ENCODE peak calls at places on chromosomes 7 and 10, in seven cellular contexts. One of them, this sample, is unnamed.

GRCh38 chr10:77236700-77237099 is 400.9 kb downstream of the KCNMA1 start:
- DNase-seq in GM12878: no peak
- DNase-seq in HepG2: no peak
- DNase-seq in K562: no peak
- DNase-seq in H1: no peak
- DNase-seq in SK-N-SH: no peak
- DNase-seq in HCT116: no peak
- DNase-seq in this sample: no peak

GRCh38 chr7:116200963-116201362 is 9.4 kb upstream of the TES start:
- DNase-seq in HCT116: no peak
- DNase-seq in SK-N-SH: no peak
- DNase-seq in K562: no peak
- DNase-seq in GM12878: no peak
- DNase-seq in HepG2: no peak
- DNase-seq in H1: no peak
- DNase-seq in this sample: no peak

GRCh38 chr10:59668081-59668480 is 41.6 kb downstream of the SLC16A9 start:
- DNase-seq in H1: no peak
- DNase-seq in SK-N-SH: no peak
- DNase-seq in HCT116: no peak
- DNase-seq in GM12878: no peak
- DNase-seq in HepG2: no peak
- DNase-seq in K562: no peak
- DNase-seq in this sample: no peak

GRCh38 chr10:34655286-34656170 is 159.6 kb downstream of the PARD3 start:
- DNase-seq in H1: peak
- DNase-seq in HCT116: peak
- DNase-seq in GM12878: no peak
- DNase-seq in HepG2: peak
- DNase-seq in K562: peak
- DNase-seq in SK-N-SH: peak
- DNase-seq in this sample: peak

GRCh38 chr7:157977306-157977705 is 610.3 kb downstream of the PTPRN2 start:
- DNase-seq in H1: no peak
- DNase-seq in K562: no peak
- DNase-seq in SK-N-SH: no peak
- DNase-seq in HepG2: no peak
- DNase-seq in GM12878: no peak
- DNase-seq in HCT116: no peak
- DNase-seq in this sample: no peak

GRCh38 chr10:128437786-128438350 is 311.6 kb upstream of the MKI67 start:
- DNase-seq in SK-N-SH: no peak
- DNase-seq in H1: no peak
- DNase-seq in GM12878: no peak
- DNase-seq in K562: no peak
- DNase-seq in HCT116: no peak
- DNase-seq in HepG2: no peak
- DNase-seq in this sample: no peak

GRCh38 chr7:86961686-86962085 is 97.8 kb downstream of the ELAPOR2 start:
- DNase-seq in K562: no peak
- DNase-seq in GM12878: no peak
- DNase-seq in SK-N-SH: no peak
- DNase-seq in HCT116: no peak
- DNase-seq in HepG2: no peak
- DNase-seq in H1: no peak
- DNase-seq in this sample: no peak

GRCh38 chr7:1512781-1513656 is 8.8 kb upstream of the INTS1 start:
- DNase-seq in SK-N-SH: no peak
- DNase-seq in HCT116: peak
- DNase-seq in HepG2: no peak
- DNase-seq in GM12878: no peak
- DNase-seq in H1: no peak
- DNase-seq in K562: no peak
- DNase-seq in this sample: peak

GRCh38 chr10:88386878-88387773 is 196.0 kb downstream of the RNLS start:
- DNase-seq in HCT116: peak
- DNase-seq in GM12878: peak
- DNase-seq in H1: no peak
- DNase-seq in SK-N-SH: peak
- DNase-seq in HepG2: peak
- DNase-seq in K562: no peak
- DNase-seq in this sample: peak

GRCh38 chr7:23044581-23044980 is 30.7 kb upstream of the HYCC1 start:
- DNase-seq in GM12878: no peak
- DNase-seq in HepG2: no peak
- DNase-seq in H1: no peak
- DNase-seq in SK-N-SH: no peak
- DNase-seq in K562: no peak
- DNase-seq in HCT116: no peak
- DNase-seq in this sample: peak

GRCh38 chr7:28311670-28312069 is 100.6 kb upstream of the CREB5 start:
- DNase-seq in H1: no peak
- DNase-seq in K562: no peak
- DNase-seq in SK-N-SH: no peak
- DNase-seq in HCT116: no peak
- DNase-seq in HepG2: no peak
- DNase-seq in GM12878: no peak
- DNase-seq in this sample: no peak

GRCh38 chr10:6218692-6219493 is 16.2 kb downstream of the PFKFB3 start:
- DNase-seq in SK-N-SH: no peak
- DNase-seq in HepG2: no peak
- DNase-seq in GM12878: no peak
- DNase-seq in HCT116: no peak
- DNase-seq in K562: no peak
- DNase-seq in H1: no peak
- DNase-seq in this sample: no peak

GRCh38 chr10:86684305-86684704 is 16.0 kb downstream of the LDB3 start:
- DNase-seq in SK-N-SH: peak
- DNase-seq in GM12878: no peak
- DNase-seq in K562: peak
- DNase-seq in HepG2: no peak
- DNase-seq in H1: no peak
- DNase-seq in HCT116: no peak
- DNase-seq in this sample: peak

GRCh38 chr7:66505531-66506451 is 122.9 kb upstream of the KCTD7 start:
- DNase-seq in SK-N-SH: no peak
- DNase-seq in HepG2: no peak
- DNase-seq in K562: peak
- DNase-seq in HCT116: no peak
- DNase-seq in H1: no peak
- DNase-seq in GM12878: no peak
- DNase-seq in this sample: no peak

GRCh38 chr7:44264221-44264956 is 61.0 kb downstream of the CAMK2B start:
- DNase-seq in HCT116: no peak
- DNase-seq in GM12878: no peak
- DNase-seq in SK-N-SH: peak
- DNase-seq in K562: no peak
- DNase-seq in HepG2: no peak
- DNase-seq in H1: no peak
- DNase-seq in this sample: no peak

GRCh38 chr7:89458076-89458475 is 662.5 kb upstream of the TEX47 start:
- DNase-seq in H1: no peak
- DNase-seq in HCT116: no peak
- DNase-seq in HepG2: no peak
- DNase-seq in GM12878: no peak
- DNase-seq in K562: no peak
- DNase-seq in SK-N-SH: no peak
- DNase-seq in this sample: no peak

GRCh38 chr7:90172121-90172520 is 17.9 kb downstream of the STEAP1 start:
- DNase-seq in GM12878: no peak
- DNase-seq in HCT116: no peak
- DNase-seq in K562: no peak
- DNase-seq in HepG2: no peak
- DNase-seq in SK-N-SH: no peak
- DNase-seq in H1: no peak
- DNase-seq in this sample: no peak

GRCh38 chr7:50556247-50556976 is 8.8 kb downstream of the DDC start:
- DNase-seq in GM12878: no peak
- DNase-seq in SK-N-SH: no peak
- DNase-seq in H1: no peak
- DNase-seq in HCT116: no peak
- DNase-seq in HepG2: peak
- DNase-seq in K562: no peak
- DNase-seq in this sample: peak

GRCh38 chr10:26650406-26650805 is 47.1 kb upstream of the PDSS1 start:
- DNase-seq in SK-N-SH: no peak
- DNase-seq in HCT116: no peak
- DNase-seq in H1: no peak
- DNase-seq in HepG2: no peak
- DNase-seq in GM12878: no peak
- DNase-seq in K562: no peak
- DNase-seq in this sample: no peak

GRCh38 chr10:80462986-80463741 is 9.1 kb downstream of the TSPAN14 start:
- DNase-seq in GM12878: no peak
- DNase-seq in SK-N-SH: peak
- DNase-seq in HCT116: no peak
- DNase-seq in HepG2: no peak
- DNase-seq in K562: no peak
- DNase-seq in H1: no peak
- DNase-seq in this sample: no peak

GRCh38 chr7:147199868-147200267 is 1083.3 kb downstream of the CNTNAP2 start:
- DNase-seq in SK-N-SH: no peak
- DNase-seq in H1: no peak
- DNase-seq in GM12878: no peak
- DNase-seq in HCT116: no peak
- DNase-seq in HepG2: no peak
- DNase-seq in K562: no peak
- DNase-seq in this sample: peak

GRCh38 chr10:103685880-103686669 is 169.3 kb downstream of the SH3PXD2A start:
- DNase-seq in K562: peak
- DNase-seq in HepG2: peak
- DNase-seq in GM12878: no peak
- DNase-seq in SK-N-SH: peak
- DNase-seq in H1: peak
- DNase-seq in HCT116: peak
- DNase-seq in this sample: peak

GRCh38 chr10:5748394-5748803 is 63.8 kb downstream of the TASOR2 start:
- DNase-seq in HepG2: peak
- DNase-seq in SK-N-SH: no peak
- DNase-seq in HCT116: no peak
- DNase-seq in GM12878: no peak
- DNase-seq in K562: no peak
- DNase-seq in H1: no peak
- DNase-seq in this sample: no peak

GRCh38 chr10:31745612-31746376 is 182.8 kb downstream of the ARHGAP12 start:
- DNase-seq in GM12878: no peak
- DNase-seq in SK-N-SH: no peak
- DNase-seq in HCT116: peak
- DNase-seq in H1: no peak
- DNase-seq in HepG2: peak
- DNase-seq in K562: no peak
- DNase-seq in this sample: no peak

GRCh38 chr7:101133621-101134398 is 6.9 kb downstream of the SERPINE1 start:
- DNase-seq in SK-N-SH: no peak
- DNase-seq in HCT116: no peak
- DNase-seq in HepG2: no peak
- DNase-seq in H1: no peak
- DNase-seq in K562: peak
- DNase-seq in GM12878: no peak
- DNase-seq in this sample: no peak

GRCh38 chr7:46791180-46791579 is 790.7 kb downstream of the TNS3 start:
- DNase-seq in HCT116: no peak
- DNase-seq in K562: no peak
- DNase-seq in SK-N-SH: no peak
- DNase-seq in H1: no peak
- DNase-seq in GM12878: no peak
- DNase-seq in HepG2: no peak
- DNase-seq in this sample: no peak

GRCh38 chr7:126057979-126058378 is 1128.4 kb upstream of the POT1 start:
- DNase-seq in K562: no peak
- DNase-seq in HepG2: no peak
- DNase-seq in GM12878: no peak
- DNase-seq in H1: no peak
- DNase-seq in SK-N-SH: no peak
- DNase-seq in HCT116: no peak
- DNase-seq in this sample: no peak

DNA sequence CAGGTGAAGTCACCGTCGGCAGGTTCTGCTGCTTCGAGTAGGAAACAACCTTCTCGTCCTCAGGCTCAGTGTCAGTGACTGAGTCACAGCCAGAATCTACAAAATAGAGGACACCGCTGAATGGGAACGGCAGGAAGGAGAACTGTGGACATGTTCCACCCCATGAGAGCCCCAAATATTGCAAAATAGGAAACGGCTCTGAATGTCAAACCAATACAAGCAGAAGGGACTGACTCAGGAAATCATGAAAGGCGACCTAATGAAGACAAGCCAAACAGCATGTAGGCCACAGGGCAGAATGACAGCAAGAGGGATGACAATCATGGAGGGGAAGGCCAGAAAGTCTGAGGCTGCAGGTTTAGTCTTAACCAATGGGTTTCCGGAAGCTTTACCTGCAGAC is 63.5 kb downstream of the PIK3AP1 start:
- DNase-seq in H1: no peak
- DNase-seq in SK-N-SH: no peak
- DNase-seq in HCT116: no peak
- DNase-seq in K562: no peak
- DNase-seq in GM12878: no peak
- DNase-seq in HepG2: no peak
- DNase-seq in this sample: no peak
- TF ChIP-seq JUND in H1: no peak
- TF ChIP-seq JUND in SK-N-SH: no peak
- TF ChIP-seq JUND in HCT116: no peak
- TF ChIP-seq JUND in K562: no peak
- TF ChIP-seq JUND in GM12878: no peak
- TF ChIP-seq JUND in HepG2: no peak
- TF ChIP-seq JUND in this sample: no peak

GRCh38 chr10:2120781-2121180 is 383.5 kb upstream of the ADARB2 start:
- DNase-seq in GM12878: no peak
- DNase-seq in SK-N-SH: no peak
- DNase-seq in HepG2: no peak
- DNase-seq in H1: no peak
- DNase-seq in HCT116: no peak
- DNase-seq in K562: no peak
- DNase-seq in this sample: no peak
- TF ChIP-seq JUND in GM12878: no peak
- TF ChIP-seq JUND in SK-N-SH: no peak
- TF ChIP-seq JUND in HepG2: no peak
- TF ChIP-seq JUND in H1: no peak
- TF ChIP-seq JUND in HCT116: no peak
- TF ChIP-seq JUND in K562: no peak
- TF ChIP-seq JUND in this sample: no peak

GRCh38 chr7:121159553-121159952 is 169.2 kb upstream of the WNT16 start:
- DNase-seq in K562: no peak
- DNase-seq in H1: no peak
- DNase-seq in HCT116: no peak
- DNase-seq in SK-N-SH: no peak
- DNase-seq in GM12878: no peak
- DNase-seq in HepG2: no peak
- DNase-seq in this sample: no peak
- TF ChIP-seq JUND in K562: no peak
- TF ChIP-seq JUND in H1: no peak
- TF ChIP-seq JUND in HCT116: no peak
- TF ChIP-seq JUND in SK-N-SH: no peak
- TF ChIP-seq JUND in GM12878: no peak
- TF ChIP-seq JUND in HepG2: no peak
- TF ChIP-seq JUND in this sample: no peak

DNA sequence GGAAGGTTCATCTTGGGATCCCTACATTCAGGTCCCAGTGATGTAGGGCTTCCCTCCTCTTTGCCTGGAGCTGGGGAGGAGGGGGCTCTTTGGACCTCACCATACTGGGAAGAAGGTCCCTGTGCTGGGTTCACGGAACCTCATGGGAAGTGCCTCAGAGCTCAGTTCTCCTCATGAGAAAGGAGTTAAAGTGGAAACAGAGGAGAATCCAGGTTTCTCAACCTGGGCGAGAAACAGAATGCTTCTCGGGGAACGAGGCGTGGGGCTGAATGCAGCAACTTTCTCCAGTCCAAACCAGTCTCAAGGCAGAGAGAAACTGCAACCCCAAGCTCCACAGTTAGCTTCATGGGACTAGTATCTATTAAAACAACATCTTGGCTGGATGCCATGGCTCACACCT is 382.7 kb upstream of the FOXK1 start:
- DNase-seq in SK-N-SH: no peak
- DNase-seq in K562: no peak
- DNase-seq in H1: no peak
- DNase-seq in HCT116: no peak
- DNase-seq in GM12878: no peak
- DNase-seq in HepG2: no peak
- DNase-seq in this sample: no peak
- TF ChIP-seq JUND in SK-N-SH: no peak
- TF ChIP-seq JUND in K562: no peak
- TF ChIP-seq JUND in H1: no peak
- TF ChIP-seq JUND in HCT116: no peak
- TF ChIP-seq JUND in GM12878: no peak
- TF ChIP-seq JUND in HepG2: no peak
- TF ChIP-seq JUND in this sample: no peak